ENCODE peak calls at places on chromosomes 6 and 20, in six cellular contexts. One of them, this sample, is unnamed.

GRCh38 chr20:33032555-33032954 is 1.1 kb downstream of the BPIFB6 start:
- DNase-seq in AG08395: no peak
- DNase-seq in NB4: no peak
- DNase-seq in activated CD4-positive, alpha-beta T cell treated with anti-CD3 and anti-CD28 coated beads, Interleukin-2, amount 50 U/mL, for 24 hours: no peak
- DNase-seq in M059J: no peak
- DNase-seq in Kasumi-1: no peak
- DNase-seq in this sample: no peak

GRCh38 chr20:40931348-40932044 is 97.1 kb upstream of the TOP1 start:
- DNase-seq in Kasumi-1: peak
- DNase-seq in activated CD4-positive, alpha-beta T cell treated with anti-CD3 and anti-CD28 coated beads, Interleukin-2, amount 50 U/mL, for 24 hours: no peak
- DNase-seq in AG08395: no peak
- DNase-seq in M059J: no peak
- DNase-seq in NB4: no peak
- DNase-seq in this sample: no peak

GRCh38 chr20:34834459-34834893 is 9.0 kb upstream of the NCOA6 start:
- DNase-seq in activated CD4-positive, alpha-beta T cell treated with anti-CD3 and anti-CD28 coated beads, Interleukin-2, amount 50 U/mL, for 24 hours: no peak
- DNase-seq in Kasumi-1: peak
- DNase-seq in AG08395: peak
- DNase-seq in M059J: peak
- DNase-seq in NB4: peak
- DNase-seq in this sample: no peak

GRCh38 chr6:1913572-1913971 is 303.9 kb downstream of the FOXC1 start:
- DNase-seq in M059J: no peak
- DNase-seq in NB4: no peak
- DNase-seq in Kasumi-1: peak
- DNase-seq in AG08395: no peak
- DNase-seq in activated CD4-positive, alpha-beta T cell treated with anti-CD3 and anti-CD28 coated beads, Interleukin-2, amount 50 U/mL, for 24 hours: no peak
- DNase-seq in this sample: no peak

GRCh38 chr6:117909638-117910037 is 2.6 kb downstream of the SLC35F1 start:
- DNase-seq in AG08395: no peak
- DNase-seq in M059J: no peak
- DNase-seq in Kasumi-1: no peak
- DNase-seq in NB4: no peak
- DNase-seq in activated CD4-positive, alpha-beta T cell treated with anti-CD3 and anti-CD28 coated beads, Interleukin-2, amount 50 U/mL, for 24 hours: no peak
- DNase-seq in this sample: no peak

GRCh38 chr20:37988555-37988954 is 44.7 kb downstream of the TTI1 start:
- DNase-seq in AG08395: no peak
- DNase-seq in activated CD4-positive, alpha-beta T cell treated with anti-CD3 and anti-CD28 coated beads, Interleukin-2, amount 50 U/mL, for 24 hours: no peak
- DNase-seq in NB4: no peak
- DNase-seq in M059J: peak
- DNase-seq in Kasumi-1: no peak
- DNase-seq in this sample: no peak

GRCh38 chr6:36603222-36604089 is 9.3 kb downstream of the SRSF3 start:
- DNase-seq in AG08395: no peak
- DNase-seq in activated CD4-positive, alpha-beta T cell treated with anti-CD3 and anti-CD28 coated beads, Interleukin-2, amount 50 U/mL, for 24 hours: no peak
- DNase-seq in M059J: no peak
- DNase-seq in NB4: no peak
- DNase-seq in Kasumi-1: no peak
- DNase-seq in this sample: no peak

GRCh38 chr20:2210646-2211556 is 84.9 kb upstream of the TGM3 start:
- DNase-seq in activated CD4-positive, alpha-beta T cell treated with anti-CD3 and anti-CD28 coated beads, Interleukin-2, amount 50 U/mL, for 24 hours: no peak
- DNase-seq in M059J: peak
- DNase-seq in AG08395: peak
- DNase-seq in Kasumi-1: no peak
- DNase-seq in NB4: peak
- DNase-seq in this sample: no peak

GRCh38 chr6:169804427-169804826 is 53.0 kb downstream of the ERMARD start:
- DNase-seq in M059J: no peak
- DNase-seq in NB4: peak
- DNase-seq in AG08395: no peak
- DNase-seq in activated CD4-positive, alpha-beta T cell treated with anti-CD3 and anti-CD28 coated beads, Interleukin-2, amount 50 U/mL, for 24 hours: no peak
- DNase-seq in Kasumi-1: no peak
- DNase-seq in this sample: peak

GRCh38 chr6:14472964-14473363 is 355.4 kb downstream of the CD83 start:
- DNase-seq in NB4: peak
- DNase-seq in Kasumi-1: no peak
- DNase-seq in activated CD4-positive, alpha-beta T cell treated with anti-CD3 and anti-CD28 coated beads, Interleukin-2, amount 50 U/mL, for 24 hours: no peak
- DNase-seq in AG08395: peak
- DNase-seq in M059J: no peak
- DNase-seq in this sample: no peak

GRCh38 chr20:63346131-63347080 is 14.7 kb downstream of the CHRNA4 start:
- DNase-seq in Kasumi-1: no peak
- DNase-seq in M059J: no peak
- DNase-seq in NB4: no peak
- DNase-seq in AG08395: no peak
- DNase-seq in activated CD4-positive, alpha-beta T cell treated with anti-CD3 and anti-CD28 coated beads, Interleukin-2, amount 50 U/mL, for 24 hours: no peak
- DNase-seq in this sample: no peak

GRCh38 chr20:46400828-46401477 is 5.5 kb downstream of the ELMO2 start:
- DNase-seq in M059J: no peak
- DNase-seq in Kasumi-1: peak
- DNase-seq in activated CD4-positive, alpha-beta T cell treated with anti-CD3 and anti-CD28 coated beads, Interleukin-2, amount 50 U/mL, for 24 hours: peak
- DNase-seq in AG08395: peak
- DNase-seq in NB4: peak
- DNase-seq in this sample: no peak

GRCh38 chr20:32993484-32994050 is 10.7 kb downstream of the SUN5 start:
- DNase-seq in NB4: no peak
- DNase-seq in Kasumi-1: no peak
- DNase-seq in activated CD4-positive, alpha-beta T cell treated with anti-CD3 and anti-CD28 coated beads, Interleukin-2, amount 50 U/mL, for 24 hours: no peak
- DNase-seq in M059J: no peak
- DNase-seq in AG08395: no peak
- DNase-seq in this sample: no peak

GRCh38 chr6:33634203-33634727 is 13.1 kb downstream of the ITPR3 start:
- DNase-seq in Kasumi-1: no peak
- DNase-seq in NB4: no peak
- DNase-seq in AG08395: peak
- DNase-seq in activated CD4-positive, alpha-beta T cell treated with anti-CD3 and anti-CD28 coated beads, Interleukin-2, amount 50 U/mL, for 24 hours: no peak
- DNase-seq in M059J: no peak
- DNase-seq in this sample: no peak

GRCh38 chr6:103872683-103873082 is 987.0 kb downstream of the HACE1 start:
- DNase-seq in NB4: no peak
- DNase-seq in M059J: no peak
- DNase-seq in Kasumi-1: no peak
- DNase-seq in AG08395: no peak
- DNase-seq in activated CD4-positive, alpha-beta T cell treated with anti-CD3 and anti-CD28 coated beads, Interleukin-2, amount 50 U/mL, for 24 hours: no peak
- DNase-seq in this sample: no peak

GRCh38 chr6:44665683-44666082 is 278.2 kb downstream of the CDC5L start:
- DNase-seq in NB4: no peak
- DNase-seq in Kasumi-1: no peak
- DNase-seq in M059J: no peak
- DNase-seq in activated CD4-positive, alpha-beta T cell treated with anti-CD3 and anti-CD28 coated beads, Interleukin-2, amount 50 U/mL, for 24 hours: no peak
- DNase-seq in AG08395: no peak
- DNase-seq in this sample: no peak

GRCh38 chr20:56752274-56752673 is 123.2 kb downstream of the TFAP2C start:
- DNase-seq in NB4: peak
- DNase-seq in Kasumi-1: no peak
- DNase-seq in activated CD4-positive, alpha-beta T cell treated with anti-CD3 and anti-CD28 coated beads, Interleukin-2, amount 50 U/mL, for 24 hours: no peak
- DNase-seq in AG08395: peak
- DNase-seq in M059J: peak
- DNase-seq in this sample: no peak

GRCh38 chr6:130033999-130034814 is 15.8 kb downstream of the L3MBTL3 start:
- DNase-seq in AG08395: peak
- DNase-seq in activated CD4-positive, alpha-beta T cell treated with anti-CD3 and anti-CD28 coated beads, Interleukin-2, amount 50 U/mL, for 24 hours: no peak
- DNase-seq in Kasumi-1: no peak
- DNase-seq in NB4: no peak
- DNase-seq in M059J: peak
- DNase-seq in this sample: no peak

GRCh38 chr20:2130062-2130591 is 28.5 kb downstream of the STK35 start:
- DNase-seq in M059J: no peak
- DNase-seq in Kasumi-1: no peak
- DNase-seq in activated CD4-positive, alpha-beta T cell treated with anti-CD3 and anti-CD28 coated beads, Interleukin-2, amount 50 U/mL, for 24 hours: no peak
- DNase-seq in AG08395: no peak
- DNase-seq in NB4: no peak
- DNase-seq in this sample: no peak

GRCh38 chr20:35956616-35957015 is 2.3 kb upstream of the SCAND1 start:
- DNase-seq in NB4: no peak
- DNase-seq in Kasumi-1: no peak
- DNase-seq in activated CD4-positive, alpha-beta T cell treated with anti-CD3 and anti-CD28 coated beads, Interleukin-2, amount 50 U/mL, for 24 hours: no peak
- DNase-seq in M059J: no peak
- DNase-seq in AG08395: no peak
- DNase-seq in this sample: no peak

GRCh38 chr6:158518196-158519127 is 41.4 kb upstream of the TMEM181 start:
- DNase-seq in NB4: peak
- DNase-seq in Kasumi-1: peak
- DNase-seq in activated CD4-positive, alpha-beta T cell treated with anti-CD3 and anti-CD28 coated beads, Interleukin-2, amount 50 U/mL, for 24 hours: peak
- DNase-seq in AG08395: peak
- DNase-seq in M059J: peak
- DNase-seq in this sample: no peak

GRCh38 chr6:148175511-148176188 is 167.0 kb upstream of the SASH1 start:
- DNase-seq in activated CD4-positive, alpha-beta T cell treated with anti-CD3 and anti-CD28 coated beads, Interleukin-2, amount 50 U/mL, for 24 hours: no peak
- DNase-seq in Kasumi-1: no peak
- DNase-seq in NB4: no peak
- DNase-seq in M059J: peak
- DNase-seq in AG08395: no peak
- DNase-seq in this sample: no peak

GRCh38 chr20:50034567-50035170 is 51.9 kb downstream of the SNAI1 start:
- DNase-seq in M059J: peak
- DNase-seq in Kasumi-1: no peak
- DNase-seq in activated CD4-positive, alpha-beta T cell treated with anti-CD3 and anti-CD28 coated beads, Interleukin-2, amount 50 U/mL, for 24 hours: no peak
- DNase-seq in NB4: no peak
- DNase-seq in AG08395: peak
- DNase-seq in this sample: peak

GRCh38 chr20:31842471-31843157 is 2.8 kb downstream of the FOXS1 start:
- DNase-seq in activated CD4-positive, alpha-beta T cell treated with anti-CD3 and anti-CD28 coated beads, Interleukin-2, amount 50 U/mL, for 24 hours: no peak
- DNase-seq in AG08395: peak
- DNase-seq in M059J: peak
- DNase-seq in Kasumi-1: no peak
- DNase-seq in NB4: peak
- DNase-seq in this sample: peak

GRCh38 chr6:28543671-28544131 is 18.0 kb downstream of the GPX5 start:
- DNase-seq in AG08395: no peak
- DNase-seq in NB4: peak
- DNase-seq in M059J: no peak
- DNase-seq in Kasumi-1: peak
- DNase-seq in activated CD4-positive, alpha-beta T cell treated with anti-CD3 and anti-CD28 coated beads, Interleukin-2, amount 50 U/mL, for 24 hours: peak
- DNase-seq in this sample: no peak

GRCh38 chr20:25242231-25242630 is 5.7 kb upstream of the PYGB start:
- DNase-seq in AG08395: no peak
- DNase-seq in activated CD4-positive, alpha-beta T cell treated with anti-CD3 and anti-CD28 coated beads, Interleukin-2, amount 50 U/mL, for 24 hours: no peak
- DNase-seq in Kasumi-1: no peak
- DNase-seq in M059J: no peak
- DNase-seq in NB4: no peak
- DNase-seq in this sample: no peak

GRCh38 chr6:491233-491632 is 99.7 kb downstream of the IRF4 start:
- DNase-seq in NB4: no peak
- DNase-seq in M059J: no peak
- DNase-seq in Kasumi-1: no peak
- DNase-seq in AG08395: no peak
- DNase-seq in activated CD4-positive, alpha-beta T cell treated with anti-CD3 and anti-CD28 coated beads, Interleukin-2, amount 50 U/mL, for 24 hours: peak
- DNase-seq in this sample: no peak

GRCh38 chr20:57834306-57834863 is 124.6 kb upstream of the PMEPA1 start:
- DNase-seq in Kasumi-1: no peak
- DNase-seq in M059J: no peak
- DNase-seq in activated CD4-positive, alpha-beta T cell treated with anti-CD3 and anti-CD28 coated beads, Interleukin-2, amount 50 U/mL, for 24 hours: no peak
- DNase-seq in AG08395: no peak
- DNase-seq in NB4: no peak
- DNase-seq in this sample: no peak

GRCh38 chr6:72622094-72622540 is 253 bp downstream of the KCNQ5 start:
- DNase-seq in Kasumi-1: no peak
- DNase-seq in AG08395: peak
- DNase-seq in M059J: peak
- DNase-seq in activated CD4-positive, alpha-beta T cell treated with anti-CD3 and anti-CD28 coated beads, Interleukin-2, amount 50 U/mL, for 24 hours: no peak
- DNase-seq in NB4: peak
- DNase-seq in this sample: peak

GRCh38 chr6:170172825-170173231 is 118.0 kb downstream of the DLL1 start:
- DNase-seq in activated CD4-positive, alpha-beta T cell treated with anti-CD3 and anti-CD28 coated beads, Interleukin-2, amount 50 U/mL, for 24 hours: no peak
- DNase-seq in AG08395: no peak
- DNase-seq in NB4: no peak
- DNase-seq in M059J: no peak
- DNase-seq in Kasumi-1: no peak
- DNase-seq in this sample: peak

GRCh38 chr20:595330-596308 is 14.5 kb downstream of the TCF15 start:
- DNase-seq in M059J: no peak
- DNase-seq in activated CD4-positive, alpha-beta T cell treated with anti-CD3 and anti-CD28 coated beads, Interleukin-2, amount 50 U/mL, for 24 hours: no peak
- DNase-seq in NB4: no peak
- DNase-seq in Kasumi-1: no peak
- DNase-seq in AG08395: no peak
- DNase-seq in this sample: no peak

GRCh38 chr6:38567436-38567835 is 72.3 kb downstream of the BTBD9 start:
- DNase-seq in Kasumi-1: no peak
- DNase-seq in activated CD4-positive, alpha-beta T cell treated with anti-CD3 and anti-CD28 coated beads, Interleukin-2, amount 50 U/mL, for 24 hours: no peak
- DNase-seq in M059J: peak
- DNase-seq in NB4: no peak
- DNase-seq in AG08395: peak
- DNase-seq in this sample: peak

GRCh38 chr6:146090474-146090873 is 61.6 kb downstream of the GRM1 start:
- DNase-seq in NB4: no peak
- DNase-seq in M059J: peak
- DNase-seq in AG08395: no peak
- DNase-seq in activated CD4-positive, alpha-beta T cell treated with anti-CD3 and anti-CD28 coated beads, Interleukin-2, amount 50 U/mL, for 24 hours: no peak
- DNase-seq in Kasumi-1: no peak
- DNase-seq in this sample: no peak

GRCh38 chr6:107679457-107679856 is 144.7 kb downstream of the SCML4 start:
- DNase-seq in NB4: peak
- DNase-seq in M059J: no peak
- DNase-seq in Kasumi-1: no peak
- DNase-seq in activated CD4-positive, alpha-beta T cell treated with anti-CD3 and anti-CD28 coated beads, Interleukin-2, amount 50 U/mL, for 24 hours: no peak
- DNase-seq in AG08395: peak
- DNase-seq in this sample: no peak

GRCh38 chr6:18216411-18216810 is 47.9 kb downstream of the DEK start:
- DNase-seq in NB4: no peak
- DNase-seq in Kasumi-1: no peak
- DNase-seq in activated CD4-positive, alpha-beta T cell treated with anti-CD3 and anti-CD28 coated beads, Interleukin-2, amount 50 U/mL, for 24 hours: no peak
- DNase-seq in M059J: peak
- DNase-seq in AG08395: peak
- DNase-seq in this sample: no peak